ENCODE peak calls at places on chromosomes 12 and 14, in six cellular contexts. One of them, this sample, is unnamed.

GRCh38 chr14:75044322-75044721 is 6.9 kb downstream of the MLH3 start:
- DNase-seq in NCI-H1436: no peak
- DNase-seq in NCI-H345: no peak
- DNase-seq in SHP77: no peak
- DNase-seq in HCT116: no peak
- DNase-seq in CD8-positive, alpha-beta T cell: no peak
- DNase-seq in this sample: no peak

GRCh38 chr12:123041042-123041531 is 60.6 kb downstream of the ARL6IP4 start:
- DNase-seq in NCI-H1436: peak; percentile 38
- DNase-seq in HCT116: no peak
- DNase-seq in CD8-positive, alpha-beta T cell: no peak
- DNase-seq in SHP77: peak; percentile 65
- DNase-seq in NCI-H345: peak; percentile 80
- DNase-seq in this sample: no peak

GRCh38 chr14:75647650-75648049 is 13.0 kb downstream of the ERG28 start:
- DNase-seq in CD8-positive, alpha-beta T cell: no peak
- DNase-seq in SHP77: no peak
- DNase-seq in NCI-H345: no peak
- DNase-seq in NCI-H1436: no peak
- DNase-seq in HCT116: no peak
- DNase-seq in this sample: no peak

GRCh38 chr12:124668602-124669001 is 101.2 kb upstream of the NCOR2 start:
- DNase-seq in HCT116: no peak
- DNase-seq in CD8-positive, alpha-beta T cell: no peak
- DNase-seq in NCI-H345: no peak
- DNase-seq in SHP77: no peak
- DNase-seq in NCI-H1436: no peak
- DNase-seq in this sample: no peak

GRCh38 chr12:46303039-46303666 is 34.3 kb upstream of the SLC38A1 start:
- DNase-seq in CD8-positive, alpha-beta T cell: peak; percentile 68
- DNase-seq in NCI-H345: no peak
- DNase-seq in HCT116: peak; percentile 18
- DNase-seq in SHP77: no peak
- DNase-seq in NCI-H1436: peak; percentile 20
- DNase-seq in this sample: peak; percentile 45

GRCh38 chr14:59281613-59282012 is 93.1 kb downstream of the DAAM1 start:
- DNase-seq in NCI-H345: no peak
- DNase-seq in HCT116: no peak
- DNase-seq in NCI-H1436: no peak
- DNase-seq in SHP77: no peak
- DNase-seq in CD8-positive, alpha-beta T cell: no peak
- DNase-seq in this sample: no peak

GRCh38 chr14:99699071-99699760 is 15.1 kb downstream of the CYP46A1 start:
- DNase-seq in NCI-H1436: no peak
- DNase-seq in HCT116: no peak
- DNase-seq in CD8-positive, alpha-beta T cell: peak; percentile 34
- DNase-seq in SHP77: no peak
- DNase-seq in NCI-H345: no peak
- DNase-seq in this sample: no peak

GRCh38 chr12:114313910-114314309 is 92.0 kb downstream of the TBX5 start:
- DNase-seq in HCT116: no peak
- DNase-seq in NCI-H345: no peak
- DNase-seq in NCI-H1436: no peak
- DNase-seq in SHP77: no peak
- DNase-seq in CD8-positive, alpha-beta T cell: no peak
- DNase-seq in this sample: no peak

GRCh38 chr12:29609431-29610215 is 112.1 kb upstream of the OVCH1 start:
- DNase-seq in CD8-positive, alpha-beta T cell: no peak
- DNase-seq in SHP77: no peak
- DNase-seq in NCI-H345: no peak
- DNase-seq in NCI-H1436: no peak
- DNase-seq in HCT116: no peak
- DNase-seq in this sample: no peak

GRCh38 chr12:6392499-6392898 is 8.5 kb downstream of the LTBR start:
- DNase-seq in NCI-H1436: no peak
- DNase-seq in SHP77: no peak
- DNase-seq in HCT116: no peak
- DNase-seq in CD8-positive, alpha-beta T cell: no peak
- DNase-seq in NCI-H345: no peak
- DNase-seq in this sample: no peak

GRCh38 chr12:1836854-1837411 is 16.6 kb downstream of the LRTM2 start:
- DNase-seq in NCI-H1436: no peak
- DNase-seq in CD8-positive, alpha-beta T cell: no peak
- DNase-seq in HCT116: no peak
- DNase-seq in NCI-H345: peak; percentile 33
- DNase-seq in SHP77: no peak
- DNase-seq in this sample: no peak

GRCh38 chr14:69687963-69688649 is 76.7 kb downstream of the SUSD6 start:
- DNase-seq in NCI-H1436: no peak
- DNase-seq in NCI-H345: no peak
- DNase-seq in CD8-positive, alpha-beta T cell: no peak
- DNase-seq in HCT116: no peak
- DNase-seq in SHP77: no peak
- DNase-seq in this sample: no peak

GRCh38 chr12:78261901-78262300 is 431.2 kb downstream of the NAV3 start:
- DNase-seq in SHP77: no peak
- DNase-seq in HCT116: no peak
- DNase-seq in NCI-H1436: no peak
- DNase-seq in CD8-positive, alpha-beta T cell: no peak
- DNase-seq in NCI-H345: no peak
- DNase-seq in this sample: no peak

GRCh38 chr14:20469890-20470858 is 968 bp downstream of the PNP start:
- DNase-seq in CD8-positive, alpha-beta T cell: peak; percentile 60
- DNase-seq in HCT116: peak; percentile 45
- DNase-seq in SHP77: peak; percentile 46
- DNase-seq in NCI-H345: peak; percentile 41
- DNase-seq in NCI-H1436: no peak
- DNase-seq in this sample: peak; percentile 56

GRCh38 chr14:65847065-65847847 is 434.7 kb downstream of the FUT8 start:
- DNase-seq in HCT116: no peak
- DNase-seq in NCI-H345: no peak
- DNase-seq in CD8-positive, alpha-beta T cell: peak; percentile 80
- DNase-seq in SHP77: no peak
- DNase-seq in NCI-H1436: no peak
- DNase-seq in this sample: peak; percentile 65

GRCh38 chr14:92625213-92625612 is 111.6 kb downstream of the RIN3 start:
- DNase-seq in NCI-H1436: no peak
- DNase-seq in HCT116: peak; percentile 69
- DNase-seq in SHP77: no peak
- DNase-seq in CD8-positive, alpha-beta T cell: no peak
- DNase-seq in NCI-H345: no peak
- DNase-seq in this sample: no peak

GRCh38 chr12:27208414-27208750 is 35.7 kb upstream of the STK38L start:
- DNase-seq in NCI-H345: no peak
- DNase-seq in SHP77: no peak
- DNase-seq in CD8-positive, alpha-beta T cell: no peak
- DNase-seq in HCT116: no peak
- DNase-seq in NCI-H1436: no peak
- DNase-seq in this sample: no peak

GRCh38 chr12:15701212-15701611 is 88.0 kb downstream of the EPS8 start:
- DNase-seq in NCI-H1436: no peak
- DNase-seq in SHP77: no peak
- DNase-seq in NCI-H345: no peak
- DNase-seq in CD8-positive, alpha-beta T cell: no peak
- DNase-seq in HCT116: no peak
- DNase-seq in this sample: no peak

GRCh38 chr12:56007892-56008471 is 10.9 kb downstream of the SUOX start:
- DNase-seq in NCI-H1436: peak; percentile 38
- DNase-seq in NCI-H345: no peak
- DNase-seq in SHP77: peak; percentile 43
- DNase-seq in CD8-positive, alpha-beta T cell: no peak
- DNase-seq in HCT116: no peak
- DNase-seq in this sample: no peak

GRCh38 chr12:76470028-76470939 is 89.3 kb downstream of the OSBPL8 start:
- DNase-seq in HCT116: no peak
- DNase-seq in NCI-H1436: no peak
- DNase-seq in SHP77: no peak
- DNase-seq in NCI-H345: no peak
- DNase-seq in CD8-positive, alpha-beta T cell: no peak
- DNase-seq in this sample: no peak

GRCh38 chr12:121697093-121697698 is 15.4 kb upstream of the TMEM120B start:
- DNase-seq in CD8-positive, alpha-beta T cell: no peak
- DNase-seq in NCI-H1436: peak; percentile 41
- DNase-seq in HCT116: peak; percentile 47
- DNase-seq in SHP77: peak; percentile 62
- DNase-seq in NCI-H345: peak; percentile 70
- DNase-seq in this sample: peak; percentile 38

GRCh38 chr12:106149096-106149784 is 10.5 kb upstream of the NUAK1 start:
- DNase-seq in CD8-positive, alpha-beta T cell: no peak
- DNase-seq in SHP77: no peak
- DNase-seq in HCT116: peak; percentile 33
- DNase-seq in NCI-H345: no peak
- DNase-seq in NCI-H1436: no peak
- DNase-seq in this sample: no peak

GRCh38 chr12:129973236-129973961 is 69.6 kb upstream of the TMEM132D start:
- DNase-seq in HCT116: no peak
- DNase-seq in CD8-positive, alpha-beta T cell: no peak
- DNase-seq in NCI-H345: no peak
- DNase-seq in SHP77: no peak
- DNase-seq in NCI-H1436: no peak
- DNase-seq in this sample: no peak

This sample was measured in effector CD4-positive, alpha-beta T cell.